ENCODE peak calls at places on chromosome 19, in seven cellular contexts. J, F, T, I, H, K and M are unnamed samples.

GRCh38 chr19:46125447-46125846 is 959 bp upstream of the IGFL3 start:
- DNase-seq in I (no peak), F (no peak), J (no peak), K (no peak), H (no peak), T (no peak), M (no peak)

GRCh38 chr19:41707502-41707812 is 969 bp upstream of the CEACAM5 start:
- DNase-seq in K (no peak), T (no peak), F (no peak), J (no peak), I (no peak), H (no peak), M (no peak)

GRCh38 chr19:46859637-46860124 is 1.1 kb upstream of the ARHGAP35 start:
- DNase-seq in J (no peak), H (peak; percentile 55), F (peak; percentile 93), T (peak; percentile 93), I (no peak), K (no peak), M (peak; percentile 70)

GRCh38 chr19:29875931-29876330 is 64.1 kb downstream of the CCNE1 start:
- DNase-seq in I (no peak), K (no peak), H (no peak), F (no peak), J (no peak), T (no peak), M (no peak)

GRCh38 chr19:1214862-1215731 is 9.5 kb downstream of the STK11 start:
- DNase-seq in H (no peak), F (peak; percentile 89), T (peak; percentile 89), K (peak; percentile 92), I (no peak), J (no peak), M (peak; percentile 61)

GRCh38 chr19:15869873-15870272 is 28.0 kb downstream of the CYP4F2 start:
- DNase-seq in F (no peak), H (no peak), I (no peak), K (peak; percentile 25), T (no peak), J (no peak), M (no peak)

GRCh38 chr19:33215438-33216197 is 10.0 kb downstream of the SLC7A10 start:
- DNase-seq in I (no peak), H (no peak), K (no peak), T (peak; percentile 20), J (no peak), F (no peak), M (no peak)

GRCh38 chr19:37959665-37960114 is 52.7 kb downstream of the SIPA1L3 start:
- DNase-seq in T (no peak), F (no peak), K (no peak), I (no peak), H (no peak), J (no peak), M (no peak)

GRCh38 chr19:13284929-13285928 is 135.0 kb downstream of the IER2 start:
- DNase-seq in J (no peak), I (no peak), K (no peak), T (no peak), H (no peak), F (peak; percentile 30), M (no peak)

GRCh38 chr19:7692417-7693088 is 9.4 kb downstream of the FCER2 start:
- DNase-seq in T (no peak), K (no peak), H (no peak), F (no peak), J (peak; percentile 51), I (no peak), M (no peak)

GRCh38 chr19:18562086-18562485 is 4.4 kb downstream of the KXD1 start:
- DNase-seq in T (peak; percentile 66), F (no peak), K (peak; percentile 92), J (no peak), I (no peak), H (no peak), M (no peak)

GRCh38 chr19:13143135-13143534 is 7.0 kb downstream of the STX10 start:
- DNase-seq in K (no peak), H (peak; percentile 82), F (no peak), J (no peak), I (no peak), T (no peak), M (peak; percentile 83)

DNA sequence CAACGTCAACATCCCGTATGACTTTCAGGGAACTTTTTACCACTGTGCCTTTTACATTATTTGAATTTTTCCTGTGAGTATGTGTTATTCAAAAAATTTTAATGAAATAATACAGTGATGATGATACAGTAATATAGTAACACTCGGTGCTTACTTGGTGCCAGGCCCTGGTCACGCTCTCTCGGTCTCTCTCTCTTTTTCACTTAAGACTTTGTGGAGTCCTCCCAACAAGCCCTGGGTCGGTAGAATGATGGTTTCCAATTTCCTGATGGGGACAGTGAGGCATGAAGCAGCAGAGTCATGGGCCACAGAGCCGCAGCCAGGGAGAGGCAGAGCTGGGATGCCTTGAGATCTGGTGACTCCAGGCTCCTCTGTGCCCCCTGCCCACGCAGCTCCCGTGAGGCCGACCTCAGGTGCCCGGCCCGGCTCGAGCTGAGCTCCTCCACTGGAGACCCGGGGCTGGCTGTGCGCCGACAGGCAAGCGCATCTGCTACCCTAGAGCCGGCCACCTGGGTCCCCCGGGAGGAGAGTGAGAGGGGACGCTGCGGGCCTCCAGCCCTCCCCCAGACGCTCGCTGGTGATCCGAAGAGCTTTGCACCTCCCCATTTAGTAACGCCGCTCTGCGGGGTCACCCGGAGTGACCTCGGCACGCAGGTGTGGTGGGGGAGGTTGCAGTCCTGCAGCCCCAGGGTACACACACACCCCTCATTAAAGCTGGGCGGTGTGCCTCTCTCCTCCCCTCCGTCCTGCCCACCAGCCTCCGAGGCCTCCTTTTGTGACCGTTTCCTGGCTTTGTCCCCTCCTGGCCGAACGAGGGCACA is 4.4 kb upstream of the SBK3 start:
- DNase-seq in K (peak; percentile 77), F (no peak), H (peak; percentile 93), I (no peak), T (peak; percentile 91), J (no peak), M (peak; percentile 90)
- TF ChIP-seq CTCF in K (no peak), F (no peak), H (no peak), I (no peak), T (peak; percentile 7), J (no peak), M (no peak)

DNA sequence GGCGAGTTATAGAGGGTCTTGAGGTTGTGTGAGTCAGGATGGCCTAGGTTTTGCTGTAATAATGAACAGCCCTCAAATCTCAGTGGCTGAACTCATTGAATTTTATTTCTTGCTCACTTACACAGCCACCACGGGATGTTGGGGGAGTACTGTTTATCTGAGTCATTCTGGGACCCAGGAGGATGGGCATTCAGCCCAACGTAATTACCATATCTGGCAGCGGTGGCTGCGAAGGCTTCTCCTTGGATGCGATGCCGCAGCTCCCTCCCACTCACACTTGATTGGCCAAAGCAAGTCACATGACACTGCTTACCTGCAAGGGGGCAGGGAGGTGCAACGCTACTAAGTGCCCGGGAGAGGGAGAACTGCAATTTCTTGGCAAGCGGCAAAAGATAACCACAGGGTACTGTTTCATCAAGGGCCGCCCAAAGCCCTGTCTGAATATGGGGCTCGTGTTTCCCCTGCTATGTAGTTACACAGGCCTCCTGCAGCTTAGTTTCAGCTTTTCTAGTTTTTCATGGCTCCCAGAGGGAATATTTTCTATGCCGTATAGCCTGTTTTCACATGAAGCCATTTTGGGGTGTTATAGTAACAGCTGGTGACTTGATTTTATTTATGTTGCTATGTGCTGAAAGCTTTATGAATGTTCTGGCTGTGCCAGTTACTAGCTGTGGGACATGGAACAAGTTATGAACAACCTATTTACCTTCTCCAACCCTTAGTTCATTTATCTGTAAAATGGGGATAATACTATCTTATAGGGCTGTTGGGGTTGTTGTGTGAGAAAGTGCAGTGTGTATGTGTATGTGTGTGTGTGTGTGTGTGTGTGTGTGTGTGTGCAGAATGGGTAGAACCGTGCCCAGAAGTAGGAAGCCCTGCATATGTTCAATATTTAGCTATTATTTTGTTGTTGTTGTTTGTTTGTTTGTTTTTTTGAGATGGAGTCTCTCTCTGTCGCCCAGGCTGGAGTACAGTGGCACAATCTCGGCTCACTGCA is 20.1 kb downstream of the ZSWIM9 start:
- DNase-seq in I (peak; percentile 52), T (no peak), F (peak; percentile 71), J (peak; percentile 83), H (peak; percentile 82), K (peak; percentile 57), M (no peak)
- TF ChIP-seq CTCF in I (peak; percentile 54), T (no peak), F (no peak), J (peak; percentile 28), H (peak; percentile 3), K (no peak), M (peak; percentile 5)

GRCh38 chr19:51341066-51341465 is 873 bp downstream of the VSIG10L start:
- DNase-seq in J (no peak), I (no peak), K (no peak), T (peak; percentile 46), F (peak; percentile 77), H (no peak), M (no peak)

GRCh38 chr19:51338563-51339312 is 3.2 kb downstream of the VSIG10L start:
- DNase-seq in T (peak; percentile 85), F (peak; percentile 93), I (peak; percentile 88), K (peak; percentile 92), H (peak; percentile 61), J (peak; percentile 95), M (peak; percentile 52)

GRCh38 chr19:51339313-51339686 is 2.6 kb downstream of the VSIG10L start:
- DNase-seq in I (no peak), H (no peak), F (no peak), K (no peak), J (no peak), T (no peak), M (no peak)

GRCh38 chr19:51337861-51338562 is 3.9 kb downstream of the VSIG10L start:
- DNase-seq in F (peak; percentile 68), H (no peak), I (no peak), J (no peak), K (no peak), T (peak; percentile 30), M (no peak)

GRCh38 chr19:51339687-51340656 is 2.0 kb downstream of the VSIG10L start:
- DNase-seq in K (peak; percentile 100), H (peak; percentile 95), I (peak; percentile 93), F (peak; percentile 100), J (peak; percentile 99), T (peak; percentile 98), M (peak; percentile 97)
- TF ChIP-seq CTCF in K (peak; percentile 23), H (peak; percentile 33), I (peak; percentile 35), F (peak; percentile 26), J (peak; percentile 44), T (peak; percentile 22), M (peak; percentile 65)

GRCh38 chr19:11102944-11103343 is 13.7 kb downstream of the LDLR start:
- DNase-seq in K (no peak), I (no peak), J (no peak), T (no peak), H (no peak), F (no peak), M (no peak)

GRCh38 chr19:11105014-11105636 is 15.9 kb downstream of the LDLR start:
- DNase-seq in J (no peak), F (no peak), K (no peak), T (no peak), I (no peak), H (no peak), M (no peak)

GRCh38 chr19:11111771-11112144 is 22.5 kb downstream of the LDLR start:
- DNase-seq in T (no peak), J (no peak), I (no peak), H (no peak), F (no peak), K (no peak), M (no peak)

GRCh38 chr19:11111117-11111770 is 22.0 kb downstream of the LDLR start:
- DNase-seq in T (no peak), H (no peak), F (no peak), J (no peak), K (no peak), I (no peak), M (no peak)

DNA sequence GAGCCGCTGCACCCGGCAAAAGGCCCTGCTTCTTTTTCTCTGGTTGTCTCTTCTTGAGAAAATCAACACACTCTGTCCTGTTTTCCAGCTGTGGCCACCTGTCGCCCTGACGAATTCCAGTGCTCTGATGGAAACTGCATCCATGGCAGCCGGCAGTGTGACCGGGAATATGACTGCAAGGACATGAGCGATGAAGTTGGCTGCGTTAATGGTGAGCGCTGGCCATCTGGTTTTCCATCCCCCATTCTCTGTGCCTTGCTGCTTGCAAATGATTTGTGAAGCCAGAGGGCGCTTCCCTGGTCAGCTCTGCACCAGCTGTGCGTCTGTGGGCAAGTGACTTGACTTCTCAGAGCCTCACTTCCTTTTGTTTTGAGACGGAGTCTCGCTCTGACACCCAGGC is 17.2 kb downstream of the LDLR start:
- DNase-seq in F (no peak), T (no peak), K (no peak), H (no peak), I (no peak), J (no peak), M (no peak)
- TF ChIP-seq CTCF in F (no peak), T (no peak), K (no peak), H (no peak), I (no peak), J (no peak), M (peak; percentile 15)